ENCODE peak calls at places on chromosomes 1 and 21, in seven cellular contexts. A is HepG2, H is HEK293T, U is HCT116, N is WTC11, Q is GM12878, P is H1. Z is an unnamed sample.
A peak's percentile ranks its signal among the peaks of the same experiment; 100 is the strongest.

GRCh38 chr1:221743416-221744208 is 1.7 kb upstream of the DUSP10 start:
- DNase-seq in N (no peak), A (no peak), H (no peak), Q (peak; percentile 94), U (no peak), P (no peak), Z (no peak)

GRCh38 chr1:37174876-37175275 is 140.6 kb upstream of the GRIK3 start:
- DNase-seq in N (no peak), Q (no peak), H (no peak), P (no peak), U (no peak), A (no peak), Z (no peak)

GRCh38 chr1:116255933-116256649 is 117.0 kb upstream of the ATP1A1 start:
- DNase-seq in U (no peak), Q (no peak), A (no peak), N (no peak), H (no peak), P (no peak), Z (no peak)

GRCh38 chr1:8533907-8534306 is 216.0 kb downstream of the SLC45A1 start:
- DNase-seq in P (no peak), A (no peak), H (no peak), Q (no peak), N (no peak), U (no peak), Z (no peak)

GRCh38 chr1:219123041-219123440 is 50.6 kb upstream of the LYPLAL1 start:
- DNase-seq in Q (no peak), N (no peak), A (no peak), U (no peak), P (no peak), H (no peak), Z (no peak)

GRCh38 chr1:165253818-165254254 is 102.7 kb downstream of the LMX1A start:
- DNase-seq in A (peak; percentile 77), N (no peak), Q (no peak), P (no peak), U (no peak), H (no peak), Z (no peak)

GRCh38 chr1:247209306-247209900 is 37.6 kb upstream of the ZNF124 start:
- DNase-seq in A (no peak), P (no peak), N (no peak), Q (no peak), U (no peak), H (no peak), Z (no peak)

GRCh38 chr1:59992040-59992820 is 65.7 kb upstream of the CYP2J2 start:
- DNase-seq in A (no peak), Q (no peak), U (no peak), H (no peak), N (no peak), P (no peak), Z (no peak)

GRCh38 chr1:221371671-221372070 is 370.2 kb downstream of the DUSP10 start:
- DNase-seq in P (no peak), N (no peak), H (no peak), U (no peak), Q (no peak), A (no peak), Z (no peak)

GRCh38 chr1:171948491-171948890 is 107.2 kb downstream of the DNM3 start:
- DNase-seq in Q (no peak), N (no peak), U (no peak), H (no peak), A (no peak), P (no peak), Z (no peak)

GRCh38 chr1:245245021-245245667 is 90.4 kb downstream of the KIF26B start:
- DNase-seq in H (no peak), N (no peak), P (no peak), Q (no peak), A (no peak), U (no peak), Z (no peak)

GRCh38 chr1:206797534-206798383 is 25.5 kb upstream of the IL10 start:
- DNase-seq in N (peak; percentile 67), U (no peak), H (peak; percentile 69), P (peak; percentile 69), A (no peak), Q (no peak), Z (peak; percentile 60)
- TF ChIP-seq SP1 in N (no peak), U (no peak), H (no peak), P (no peak), A (no peak), Q (no peak), Z (no peak)

GRCh38 chr21:41678016-41678935 is 88.6 kb downstream of the RIPK4 start:
- DNase-seq in A (peak; percentile 89), U (peak; percentile 24), H (no peak), P (no peak), N (no peak), Q (no peak), Z (no peak)
- TF ChIP-seq SP1 in A (no peak), U (no peak), H (no peak), P (no peak), N (no peak), Q (no peak), Z (no peak)

GRCh38 chr1:224427346-224427745 is 7.3 kb downstream of the WDR26 start:
- DNase-seq in N (no peak), U (no peak), H (no peak), A (no peak), P (no peak), Q (no peak), Z (no peak)
- TF ChIP-seq SP1 in N (no peak), U (no peak), H (no peak), A (no peak), P (no peak), Q (no peak), Z (no peak)

GRCh38 chr1:39272027-39272790 is 67.7 kb downstream of the MACF1 start:
- DNase-seq in U (no peak), A (peak; percentile 30), N (no peak), P (no peak), H (no peak), Q (peak; percentile 87), Z (peak; percentile 41)
- TF ChIP-seq SP1 in U (no peak), A (no peak), N (no peak), P (no peak), H (no peak), Q (peak; percentile 48), Z (no peak)

GRCh38 chr1:172991674-172992400 is 58.9 kb downstream of the TNFSF18 start:
- DNase-seq in A (no peak), N (no peak), H (no peak), U (no peak), Q (no peak), P (no peak), Z (no peak)
- TF ChIP-seq SP1 in A (no peak), N (no peak), H (no peak), U (no peak), Q (no peak), P (no peak), Z (no peak)

Z was measured in K562.